ENCODE peak calls at places on chromosomes 1 and 21, in seven cellular contexts. One of them, this sample, is unnamed.

GRCh38 chr21:35020902-35021301 is 28.2 kb downstream of the RUNX1 start:
- DNase-seq in H1: no peak
- DNase-seq in fibroblast of lung: peak; percentile 60
- DNase-seq in coronary artery: peak; percentile 14
- DNase-seq in HepG2: no peak
- DNase-seq in pancreas: no peak
- DNase-seq in A549: no peak
- DNase-seq in this sample: no peak

GRCh38 chr1:111831153-111831552 is 75.5 kb downstream of the DDX20 start:
- DNase-seq in H1: no peak
- DNase-seq in fibroblast of lung: no peak
- DNase-seq in coronary artery: no peak
- DNase-seq in HepG2: no peak
- DNase-seq in pancreas: no peak
- DNase-seq in A549: no peak
- DNase-seq in this sample: no peak

GRCh38 chr1:226223157-226223785 is at the start of gene MIXL1:
- DNase-seq in H1: no peak
- DNase-seq in fibroblast of lung: peak; percentile 13
- DNase-seq in coronary artery: no peak
- DNase-seq in HepG2: peak; percentile 89
- DNase-seq in pancreas: no peak
- DNase-seq in A549: no peak
- DNase-seq in this sample: no peak

GRCh38 chr21:44593598-44594405 is 1.5 kb upstream of the KRTAP10-6 start:
- DNase-seq in H1: no peak
- DNase-seq in fibroblast of lung: peak; percentile 1
- DNase-seq in coronary artery: no peak
- DNase-seq in HepG2: peak; percentile 81
- DNase-seq in pancreas: no peak
- DNase-seq in A549: no peak
- DNase-seq in this sample: no peak

GRCh38 chr1:37932759-37933158 is 14.1 kb downstream of the INPP5B start:
- DNase-seq in H1: no peak
- DNase-seq in fibroblast of lung: peak; percentile 77
- DNase-seq in coronary artery: no peak
- DNase-seq in HepG2: no peak
- DNase-seq in pancreas: no peak
- DNase-seq in A549: peak; percentile 28
- DNase-seq in this sample: no peak

GRCh38 chr1:161367684-161368398 is at the start of gene CFAP126:
- DNase-seq in H1: no peak
- DNase-seq in fibroblast of lung: peak; percentile 81
- DNase-seq in coronary artery: peak; percentile 75
- DNase-seq in HepG2: peak; percentile 90
- DNase-seq in pancreas: peak; percentile 80
- DNase-seq in A549: peak; percentile 73
- DNase-seq in this sample: peak; percentile 65

GRCh38 chr1:149993181-149993580 is 17.3 kb downstream of the OTUD7B start:
- DNase-seq in H1: no peak
- DNase-seq in fibroblast of lung: peak; percentile 31
- DNase-seq in coronary artery: no peak
- DNase-seq in HepG2: no peak
- DNase-seq in pancreas: no peak
- DNase-seq in A549: no peak
- DNase-seq in this sample: no peak

GRCh38 chr1:1873186-1873585 is 17.7 kb downstream of the GNB1 start:
- DNase-seq in H1: no peak
- DNase-seq in fibroblast of lung: no peak
- DNase-seq in coronary artery: no peak
- DNase-seq in HepG2: no peak
- DNase-seq in pancreas: peak; percentile 32
- DNase-seq in A549: no peak
- DNase-seq in this sample: no peak

GRCh38 chr1:20346433-20346832 is 55.8 kb downstream of the VWA5B1 start:
- DNase-seq in H1: no peak
- DNase-seq in fibroblast of lung: no peak
- DNase-seq in coronary artery: no peak
- DNase-seq in HepG2: no peak
- DNase-seq in pancreas: no peak
- DNase-seq in A549: no peak
- DNase-seq in this sample: no peak

GRCh38 chr1:25836695-25837094 is 16.9 kb downstream of the MTFR1L start:
- DNase-seq in H1: no peak
- DNase-seq in fibroblast of lung: no peak
- DNase-seq in coronary artery: no peak
- DNase-seq in HepG2: no peak
- DNase-seq in pancreas: no peak
- DNase-seq in A549: no peak
- DNase-seq in this sample: no peak

GRCh38 chr1:193437785-193438184 is 251.4 kb upstream of the B3GALT2 start:
- DNase-seq in H1: no peak
- DNase-seq in fibroblast of lung: no peak
- DNase-seq in coronary artery: no peak
- DNase-seq in HepG2: no peak
- DNase-seq in pancreas: no peak
- DNase-seq in A549: no peak
- DNase-seq in this sample: no peak

GRCh38 chr1:67559222-67559700 is 125.7 kb upstream of the GADD45A start:
- DNase-seq in H1: no peak
- DNase-seq in fibroblast of lung: peak; percentile 74
- DNase-seq in coronary artery: peak; percentile 84
- DNase-seq in HepG2: no peak
- DNase-seq in pancreas: no peak
- DNase-seq in A549: peak; percentile 31
- DNase-seq in this sample: peak; percentile 81

GRCh38 chr1:218466341-218467010 is 121.3 kb downstream of the TGFB2 start:
- DNase-seq in H1: no peak
- DNase-seq in fibroblast of lung: no peak
- DNase-seq in coronary artery: no peak
- DNase-seq in HepG2: no peak
- DNase-seq in pancreas: no peak
- DNase-seq in A549: no peak
- DNase-seq in this sample: no peak

GRCh38 chr1:1106510-1107221 is 9.2 kb downstream of the C1orf159 start:
- DNase-seq in H1: no peak
- DNase-seq in fibroblast of lung: no peak
- DNase-seq in coronary artery: no peak
- DNase-seq in HepG2: no peak
- DNase-seq in pancreas: no peak
- DNase-seq in A549: no peak
- DNase-seq in this sample: no peak

GRCh38 chr1:182851825-182852224 is 12.7 kb downstream of the DHX9 start:
- DNase-seq in H1: no peak
- DNase-seq in fibroblast of lung: no peak
- DNase-seq in coronary artery: no peak
- DNase-seq in HepG2: no peak
- DNase-seq in pancreas: no peak
- DNase-seq in A549: no peak
- DNase-seq in this sample: no peak

GRCh38 chr1:113493533-113493932 is 103.2 kb downstream of the MAGI3 start:
- DNase-seq in H1: no peak
- DNase-seq in fibroblast of lung: no peak
- DNase-seq in coronary artery: no peak
- DNase-seq in HepG2: no peak
- DNase-seq in pancreas: no peak
- DNase-seq in A549: no peak
- DNase-seq in this sample: no peak

GRCh38 chr1:113490384-113490783 is 100.1 kb downstream of the MAGI3 start:
- DNase-seq in H1: no peak
- DNase-seq in fibroblast of lung: no peak
- DNase-seq in coronary artery: no peak
- DNase-seq in HepG2: no peak
- DNase-seq in pancreas: no peak
- DNase-seq in A549: no peak
- DNase-seq in this sample: no peak

GRCh38 chr1:113488576-113489177 is 98.4 kb downstream of the MAGI3 start:
- DNase-seq in H1: peak; percentile 19
- DNase-seq in fibroblast of lung: no peak
- DNase-seq in coronary artery: no peak
- DNase-seq in HepG2: peak; percentile 13
- DNase-seq in pancreas: no peak
- DNase-seq in A549: no peak
- DNase-seq in this sample: no peak
- TF ChIP-seq CTCF in H1: peak; percentile 95
- TF ChIP-seq CTCF in fibroblast of lung: no peak
- TF ChIP-seq CTCF in coronary artery: no peak
- TF ChIP-seq CTCF in HepG2: peak; percentile 70
- TF ChIP-seq CTCF in pancreas: no peak
- TF ChIP-seq CTCF in A549: no peak
- TF ChIP-seq CTCF in this sample: no peak

DNA sequence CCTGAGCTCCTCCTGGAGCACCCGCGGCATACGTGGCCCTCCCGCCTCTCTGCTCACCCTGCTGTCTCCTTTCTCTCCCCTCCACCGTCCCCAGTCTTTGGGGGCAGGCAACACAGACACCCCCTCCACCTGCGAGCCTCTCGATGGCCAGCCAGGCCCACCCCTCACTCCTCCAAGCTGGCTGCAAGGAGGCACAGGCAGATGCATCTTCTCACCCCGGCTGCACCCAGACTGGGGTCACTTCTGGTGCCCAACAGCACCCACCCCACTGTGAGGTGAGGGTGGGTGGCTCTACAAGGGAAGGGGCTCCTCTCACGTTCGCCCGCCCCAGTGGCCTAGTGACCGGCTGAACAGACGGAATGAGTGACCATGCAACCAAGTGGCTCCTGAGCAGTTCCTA is 108.0 kb upstream of the ARHGEF16 start:
- DNase-seq in H1: no peak
- DNase-seq in fibroblast of lung: no peak
- DNase-seq in coronary artery: no peak
- DNase-seq in HepG2: no peak
- DNase-seq in pancreas: no peak
- DNase-seq in A549: no peak
- DNase-seq in this sample: no peak
- H3K27ac ChIP-seq in H1: no peak overlapping the region
- H3K27ac ChIP-seq in fibroblast of lung: no peak overlapping the region
- H3K27ac ChIP-seq in coronary artery: peak overlapping the region; percentile 94
- H3K27ac ChIP-seq in HepG2: no peak overlapping the region
- H3K27ac ChIP-seq in pancreas: no peak overlapping the region
- H3K27ac ChIP-seq in A549: no peak overlapping the region
- H3K27ac ChIP-seq in this sample: no peak overlapping the region

GRCh38 chr1:76868154-76868882 is 1.0 kb downstream of the ST6GALNAC5 start:
- DNase-seq in H1: no peak
- DNase-seq in fibroblast of lung: peak; percentile 60
- DNase-seq in coronary artery: no peak
- DNase-seq in HepG2: no peak
- DNase-seq in pancreas: no peak
- DNase-seq in A549: peak; percentile 37
- DNase-seq in this sample: peak; percentile 54
- H3K4me3 ChIP-seq in H1: peak overlapping the region; percentile 71
- H3K4me3 ChIP-seq in fibroblast of lung: peak overlapping the region; percentile 50
- H3K4me3 ChIP-seq in coronary artery: peak overlapping the region; percentile 85
- H3K4me3 ChIP-seq in HepG2: no peak overlapping the region
- H3K4me3 ChIP-seq in pancreas: no peak overlapping the region
- H3K4me3 ChIP-seq in A549: peak overlapping the region; percentile 41
- H3K4me3 ChIP-seq in this sample: peak overlapping the region; percentile 54

GRCh38 chr1:23083714-23084480 is 64.6 kb downstream of the KDM1A start:
- DNase-seq in H1: no peak
- DNase-seq in fibroblast of lung: no peak
- DNase-seq in coronary artery: no peak
- DNase-seq in HepG2: no peak
- DNase-seq in pancreas: no peak
- DNase-seq in A549: no peak
- DNase-seq in this sample: peak; percentile 70

GRCh38 chr1:23080885-23081284 is 61.6 kb downstream of the KDM1A start:
- DNase-seq in H1: no peak
- DNase-seq in fibroblast of lung: no peak
- DNase-seq in coronary artery: no peak
- DNase-seq in HepG2: no peak
- DNase-seq in pancreas: no peak
- DNase-seq in A549: no peak
- DNase-seq in this sample: no peak

GRCh38 chr1:23079025-23079424 is 59.8 kb downstream of the KDM1A start:
- DNase-seq in H1: no peak
- DNase-seq in fibroblast of lung: no peak
- DNase-seq in coronary artery: no peak
- DNase-seq in HepG2: no peak
- DNase-seq in pancreas: no peak
- DNase-seq in A549: no peak
- DNase-seq in this sample: no peak

GRCh38 chr1:23084880-23085279 is 65.6 kb downstream of the KDM1A start:
- DNase-seq in H1: no peak
- DNase-seq in fibroblast of lung: no peak
- DNase-seq in coronary artery: no peak
- DNase-seq in HepG2: no peak
- DNase-seq in pancreas: no peak
- DNase-seq in A549: no peak
- DNase-seq in this sample: no peak

DNA sequence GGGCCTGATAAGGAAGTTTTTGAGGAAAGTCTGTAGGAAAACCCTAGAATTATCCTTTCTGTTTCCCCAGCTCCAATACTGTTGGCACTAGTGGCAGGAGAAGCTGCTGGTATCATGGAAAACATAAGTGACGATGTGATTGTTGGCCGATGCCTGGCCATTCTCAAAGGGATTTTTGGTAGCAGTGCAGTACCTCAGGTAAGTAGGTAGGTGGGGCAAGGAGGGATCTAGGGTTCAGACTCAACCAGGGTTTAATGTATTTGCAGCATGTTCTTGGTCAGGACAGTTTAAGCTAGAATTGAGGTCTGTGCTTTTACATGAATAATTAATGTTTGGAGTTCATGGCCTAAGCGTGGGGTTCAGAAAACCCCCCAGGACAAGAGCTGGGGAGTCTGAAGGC is 62.1 kb downstream of the KDM1A start:
- DNase-seq in H1: no peak
- DNase-seq in fibroblast of lung: no peak
- DNase-seq in coronary artery: no peak
- DNase-seq in HepG2: no peak
- DNase-seq in pancreas: no peak
- DNase-seq in A549: peak; percentile 22
- DNase-seq in this sample: no peak
- TF ChIP-seq CTCF in H1: no peak
- TF ChIP-seq CTCF in fibroblast of lung: peak; percentile 8
- TF ChIP-seq CTCF in coronary artery: no peak
- TF ChIP-seq CTCF in HepG2: peak; percentile 22
- TF ChIP-seq CTCF in pancreas: no peak
- TF ChIP-seq CTCF in A549: no peak
- TF ChIP-seq CTCF in this sample: no peak

DNA sequence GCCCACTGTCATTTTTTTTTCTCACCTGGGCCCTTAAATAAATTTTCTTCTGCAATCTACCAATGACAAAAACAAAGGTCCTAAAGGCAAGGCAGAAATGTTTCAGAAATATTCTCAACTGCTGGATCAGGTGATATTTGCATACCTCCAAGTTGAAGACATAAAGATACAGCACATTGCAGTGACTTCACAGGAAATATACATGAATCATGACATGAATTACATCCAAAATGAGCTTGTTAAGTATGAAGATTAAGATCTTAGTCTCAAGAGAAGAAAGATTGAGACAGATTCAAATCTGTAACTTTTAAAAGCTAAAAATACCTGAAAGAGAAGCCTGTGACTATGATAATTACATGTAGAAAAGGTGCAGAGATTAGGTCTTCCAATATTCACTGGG is 207.8 kb downstream of the SIPA1L2 start:
- DNase-seq in H1: no peak
- DNase-seq in fibroblast of lung: peak; percentile 55
- DNase-seq in coronary artery: no peak
- DNase-seq in HepG2: no peak
- DNase-seq in pancreas: no peak
- DNase-seq in A549: no peak
- DNase-seq in this sample: no peak
- H3K27ac ChIP-seq in H1: no peak overlapping the region
- H3K27ac ChIP-seq in fibroblast of lung: no peak overlapping the region
- H3K27ac ChIP-seq in coronary artery: no peak overlapping the region
- H3K27ac ChIP-seq in HepG2: no peak overlapping the region
- H3K27ac ChIP-seq in pancreas: no peak overlapping the region
- H3K27ac ChIP-seq in A549: no peak overlapping the region
- H3K27ac ChIP-seq in this sample: no peak overlapping the region

This sample was measured in psoas muscle.